ENCODE peak calls at places on chromosomes 7 and 10, in ten cellular contexts. N is Ammon's horn; R is activated CD4-positive, CD25-positive, alpha-beta regulatory T cell; U is GM10248; V is CD8-positive, alpha-beta memory T cell; W is NCI-H2171 treated with DMSO at 0.1 percent for 48 hours; O is iPS-NIHi11; A is GM19239; Y is T-helper 22 cell; X is B cell. E is an unnamed sample.
A peak's percentile ranks its signal among the peaks of the same experiment; 100 is the strongest.

GRCh38 chr10:62658516-62658915 is 146.0 kb upstream of the ADO start:
- DNase-seq in X (no peak), U (no peak), R (no peak), N (no peak), A (no peak), V (no peak), Y (no peak), O (no peak), W (no peak), E (no peak)

GRCh38 chr10:3526721-3527120 is 258.3 kb downstream of the KLF6 start:
- DNase-seq in N (no peak), Y (no peak), R (no peak), X (no peak), W (no peak), A (no peak), V (no peak), O (no peak), U (no peak), E (no peak)

GRCh38 chr10:13711281-13711680 is 124.5 kb downstream of the PRPF18 start:
- DNase-seq in V (no peak), R (no peak), W (no peak), Y (no peak), O (no peak), N (no peak), U (no peak), A (no peak), X (no peak), E (no peak)

GRCh38 chr7:125644113-125644512 is 714.5 kb upstream of the POT1 start:
- DNase-seq in Y (no peak), W (no peak), N (no peak), R (no peak), V (no peak), U (no peak), X (no peak), A (no peak), O (no peak), E (no peak)

GRCh38 chr10:20993387-20994170 is 96.5 kb upstream of the NEBL start:
- DNase-seq in W (no peak), N (no peak), Y (no peak), A (no peak), R (no peak), V (no peak), U (no peak), X (no peak), O (peak; percentile 25), E (no peak)

GRCh38 chr10:59879363-59879935 is 26.9 kb downstream of the CCDC6 start:
- DNase-seq in O (no peak), X (no peak), Y (no peak), V (no peak), A (no peak), W (no peak), U (no peak), R (no peak), N (no peak), E (no peak)

GRCh38 chr7:987909-988308 is 4.9 kb downstream of the CYP2W1 start:
- DNase-seq in V (no peak), Y (no peak), R (no peak), U (no peak), X (no peak), O (no peak), N (no peak), W (no peak), A (no peak), E (no peak)

GRCh38 chr10:104260775-104261115 is 6.1 kb downstream of the GSTO1 start:
- DNase-seq in X (no peak), U (no peak), V (no peak), O (no peak), N (no peak), A (no peak), Y (no peak), W (no peak), R (no peak), E (no peak)

GRCh38 chr7:82945480-82945879 is 217.2 kb downstream of the PCLO start:
- DNase-seq in O (no peak), A (no peak), R (no peak), V (no peak), X (no peak), N (no peak), W (no peak), U (no peak), Y (no peak), E (no peak)

GRCh38 chr10:92747600-92747999 is 57.8 kb downstream of the HHEX start:
- DNase-seq in O (no peak), X (peak; percentile 35), Y (no peak), U (no peak), A (no peak), W (no peak), R (no peak), V (peak; percentile 64), N (no peak), E (no peak)

GRCh38 chr10:3065622-3066021 is 1.7 kb upstream of the PFKP start:
- DNase-seq in V (no peak), Y (no peak), X (no peak), N (no peak), U (no peak), O (no peak), R (no peak), W (no peak), A (no peak), E (no peak)

GRCh38 chr10:128599030-128599429 is 472.8 kb upstream of the MKI67 start:
- DNase-seq in U (no peak), V (no peak), A (no peak), N (no peak), Y (no peak), W (no peak), R (no peak), X (no peak), O (no peak), E (no peak)

GRCh38 chr7:139626817-139627216 is 103.3 kb downstream of the CLEC2L start:
- DNase-seq in N (no peak), Y (no peak), O (no peak), V (no peak), X (no peak), R (no peak), U (no peak), A (no peak), W (no peak), E (peak; percentile 92)

GRCh38 chr10:132626019-132626760 is 88.6 kb downstream of the INPP5A start:
- DNase-seq in A (no peak), V (peak; percentile 43), U (no peak), O (no peak), Y (no peak), R (no peak), X (no peak), N (no peak), W (no peak), E (no peak)

GRCh38 chr7:69819306-69819705 is 221.0 kb downstream of the AUTS2 start:
- DNase-seq in V (no peak), A (no peak), Y (no peak), U (no peak), R (no peak), X (no peak), O (no peak), W (peak; percentile 35), N (no peak), E (no peak)

GRCh38 chr7:116211006-116211912 is 920 bp downstream of the TES start:
- DNase-seq in O (peak; percentile 71), Y (peak; percentile 76), R (peak; percentile 36), W (peak; percentile 19), U (peak; percentile 59), N (peak; percentile 11), V (peak; percentile 86), A (peak; percentile 49), X (peak; percentile 70), E (peak; percentile 65)

GRCh38 chr10:91540714-91541113 is 92.2 kb downstream of the PPP1R3C start:
- DNase-seq in N (no peak), U (no peak), O (no peak), V (no peak), X (no peak), Y (no peak), R (no peak), W (no peak), A (no peak), E (no peak)

GRCh38 chr10:14801693-14802092 is 27.0 kb upstream of the FAM107B start:
- DNase-seq in U (no peak), N (no peak), R (no peak), O (no peak), W (no peak), X (no peak), Y (no peak), A (no peak), V (no peak), E (no peak)

GRCh38 chr10:129958686-129959543 is 5.2 kb downstream of the EBF3 start:
- DNase-seq in U (no peak), N (no peak), V (no peak), O (no peak), W (no peak), A (no peak), X (peak; percentile 56), Y (no peak), R (no peak), E (no peak)

GRCh38 chr7:51138121-51139085 is 178.2 kb downstream of the COBL start:
- DNase-seq in R (no peak), Y (no peak), O (no peak), X (no peak), N (no peak), U (no peak), W (peak; percentile 46), V (no peak), A (no peak), E (no peak)

GRCh38 chr7:50718311-50718710 is 64.4 kb downstream of the GRB10 start:
- DNase-seq in W (no peak), R (no peak), X (no peak), A (no peak), O (no peak), V (no peak), U (no peak), Y (no peak), N (no peak), E (no peak)

GRCh38 chr7:1388936-1389335 is 70.3 kb downstream of the MICALL2 start:
- DNase-seq in W (no peak), V (no peak), O (no peak), X (no peak), U (no peak), N (no peak), R (no peak), Y (no peak), A (no peak), E (no peak)

GRCh38 chr7:66054063-66054462 is 21.6 kb upstream of the ASL start:
- DNase-seq in U (no peak), W (no peak), V (no peak), A (no peak), N (no peak), O (no peak), X (no peak), R (no peak), Y (no peak), E (no peak)

GRCh38 chr7:128962837-128963236 is 25.1 kb downstream of the IRF5 start:
- DNase-seq in X (no peak), N (no peak), R (no peak), A (no peak), Y (no peak), W (no peak), V (no peak), O (no peak), U (no peak), E (no peak)

GRCh38 chr10:95240811-95241210 is 46.8 kb downstream of the ACSM6 start:
- DNase-seq in A (no peak), W (no peak), R (no peak), Y (no peak), X (no peak), U (no peak), V (no peak), N (no peak), O (no peak), E (no peak)

GRCh38 chr10:104548090-104548489 is 93.0 kb upstream of the SORCS3 start:
- DNase-seq in O (peak; percentile 57), W (no peak), A (no peak), V (no peak), R (no peak), X (no peak), Y (no peak), N (no peak), U (no peak), E (no peak)

GRCh38 chr7:26449175-26450165 is 157.8 kb downstream of the SNX10 start:
- DNase-seq in X (no peak), V (no peak), A (no peak), R (no peak), O (no peak), Y (no peak), U (no peak), N (no peak), W (no peak), E (no peak)

GRCh38 chr7:49294611-49295010 is 370.3 kb downstream of the CDC14C start:
- DNase-seq in U (no peak), A (no peak), O (no peak), N (no peak), R (no peak), V (no peak), X (no peak), W (no peak), Y (no peak), E (no peak)